ENCODE peak calls at places on chromosomes 2 and 18, in nine cellular contexts. H, S, J, X, Q, G, N, K and L are unnamed samples.

GRCh38 chr2:13545320-13545719 is 828.6 kb downstream of the TRIB2 start:
- DNase-seq in H (no peak), S (no peak), J (no peak), X (no peak), Q (no peak), G (no peak), N (peak), K (no peak), L (no peak)

GRCh38 chr2:4269885-4270284 is 566.5 kb downstream of the DCDC2C start:
- DNase-seq in H (no peak), S (no peak), J (no peak), X (no peak), Q (no peak), G (no peak), N (no peak), K (no peak), L (no peak)

GRCh38 chr2:137964859-137965459 is 686 bp downstream of the HNMT start:
- DNase-seq in H (no peak), S (peak), J (no peak), X (no peak), Q (no peak), G (no peak), N (no peak), K (no peak), L (no peak)

GRCh38 chr2:19577668-19578067 is 219.2 kb upstream of the OSR1 start:
- DNase-seq in H (no peak), S (peak), J (peak), X (no peak), Q (no peak), G (no peak), N (no peak), K (peak), L (no peak)

GRCh38 chr18:48073231-48073930 is 142.9 kb upstream of the SMAD2 start:
- DNase-seq in H (no peak), S (no peak), J (peak), X (peak), Q (no peak), G (peak), N (no peak), K (no peak), L (no peak)

GRCh38 chr2:133026536-133027177 is 356.7 kb upstream of the LYPD1 start:
- DNase-seq in H (no peak), S (peak), J (no peak), X (peak), Q (no peak), G (no peak), N (peak), K (peak), L (no peak)

GRCh38 chr2:222298311-222299150 is at the start of gene PAX3:
- DNase-seq in H (no peak), S (peak), J (peak), X (peak), Q (no peak), G (peak), N (peak), K (peak), L (no peak)

GRCh38 chr2:235689427-235689853 is 195.6 kb downstream of the AGAP1 start:
- DNase-seq in H (no peak), S (no peak), J (no peak), X (no peak), Q (no peak), G (no peak), N (no peak), K (no peak), L (no peak)

GRCh38 chr2:131056204-131056975 is 36.9 kb downstream of the FAM168B start:
- DNase-seq in H (no peak), S (peak), J (peak), X (no peak), Q (no peak), G (no peak), N (no peak), K (no peak), L (no peak)

GRCh38 chr18:45328271-45328670 is 287.0 kb upstream of the SLC14A2 start:
- DNase-seq in H (no peak), S (no peak), J (no peak), X (no peak), Q (no peak), G (no peak), N (no peak), K (no peak), L (no peak)

GRCh38 chr2:11387831-11388230 is 43.4 kb upstream of the ROCK2 start:
- DNase-seq in H (no peak), S (no peak), J (no peak), X (no peak), Q (no peak), G (no peak), N (no peak), K (no peak), L (no peak)

GRCh38 chr2:75960134-75961009 is 249.7 kb upstream of the GCFC2 start:
- DNase-seq in H (no peak), S (no peak), J (no peak), X (no peak), Q (no peak), G (no peak), N (no peak), K (no peak), L (no peak)

GRCh38 chr2:54613361-54613760 is 110.1 kb upstream of the EML6 start:
- DNase-seq in H (no peak), S (peak), J (no peak), X (no peak), Q (no peak), G (no peak), N (no peak), K (peak), L (no peak)

GRCh38 chr2:30030361-30030760 is 109.0 kb upstream of the ALK start:
- DNase-seq in H (no peak), S (no peak), J (no peak), X (no peak), Q (no peak), G (no peak), N (no peak), K (no peak), L (no peak)

GRCh38 chr2:73243884-73244570 is 9.9 kb downstream of the CCT7 start:
- DNase-seq in H (no peak), S (peak), J (peak), X (no peak), Q (peak), G (peak), N (no peak), K (peak), L (no peak)

GRCh38 chr2:19235308-19235707 is 123.1 kb downstream of the OSR1 start:
- DNase-seq in H (no peak), S (peak), J (peak), X (no peak), Q (peak), G (peak), N (no peak), K (peak), L (no peak)

GRCh38 chr2:206062724-206063123 is 23.2 kb downstream of the INO80D start:
- DNase-seq in H (no peak), S (no peak), J (no peak), X (no peak), Q (no peak), G (no peak), N (peak), K (no peak), L (no peak)

GRCh38 chr2:203682688-203683130 is 23.7 kb upstream of the CD28 start:
- DNase-seq in H (no peak), S (peak), J (peak), X (no peak), Q (no peak), G (peak), N (no peak), K (peak), L (no peak)

GRCh38 chr2:183522441-183522840 is 398.2 kb downstream of the NUP35 start:
- DNase-seq in H (no peak), S (peak), J (no peak), X (no peak), Q (no peak), G (no peak), N (no peak), K (peak), L (no peak)

GRCh38 chr2:101516833-101517690 is 42.1 kb upstream of the RFX8 start:
- DNase-seq in H (no peak), S (peak), J (peak), X (no peak), Q (peak), G (peak), N (peak), K (peak), L (no peak)

GRCh38 chr2:119028327-119029174 is 86.6 kb downstream of the MARCO start:
- DNase-seq in H (no peak), S (peak), J (peak), X (peak), Q (peak), G (peak), N (peak), K (peak), L (no peak)

GRCh38 chr2:201175971-201176570 is 6.9 kb upstream of the CASP10 start:
- DNase-seq in H (no peak), S (no peak), J (no peak), X (no peak), Q (no peak), G (no peak), N (no peak), K (no peak), L (no peak)

GRCh38 chr2:11863513-11864328 is 117.3 kb downstream of the LPIN1 start:
- DNase-seq in H (peak), S (peak), J (peak), X (peak), Q (peak), G (peak), N (peak), K (peak), L (peak)

GRCh38 chr2:189233527-189233926 is 54.0 kb upstream of the COL5A2 start:
- DNase-seq in H (no peak), S (no peak), J (no peak), X (no peak), Q (no peak), G (peak), N (no peak), K (no peak), L (no peak)

GRCh38 chr2:181178823-181179412 is 198.5 kb downstream of the UBE2E3 start:
- DNase-seq in H (no peak), S (no peak), J (no peak), X (peak), Q (no peak), G (no peak), N (peak), K (no peak), L (no peak)
- TF ChIP-seq CTCF in H (no peak), S (peak), J (peak), X (peak), Q (peak), G (no peak), N (peak), K (peak), L (peak)

GRCh38 chr2:225400060-225400511 is 576 bp downstream of the NYAP2 start:
- DNase-seq in H (no peak), S (peak), J (peak), X (peak), Q (peak), G (peak), N (peak), K (peak), L (no peak)
- H3K4me3 ChIP-seq in H (no peak), S (no peak), J (no peak), X (no peak), Q (no peak), G (no peak), N (no peak), K (no peak), L (no peak)

GRCh38 chr2:167861574-167862193 is 385.7 kb downstream of the STK39 start:
- DNase-seq in H (no peak), S (no peak), J (no peak), X (no peak), Q (no peak), G (no peak), N (no peak), K (no peak), L (no peak)

GRCh38 chr2:167862296-167862695 is 385.1 kb downstream of the STK39 start:
- DNase-seq in H (no peak), S (no peak), J (no peak), X (no peak), Q (no peak), G (no peak), N (no peak), K (no peak), L (no peak)

GRCh38 chr2:167859676-167860075 is 387.7 kb downstream of the STK39 start:
- DNase-seq in H (no peak), S (no peak), J (no peak), X (no peak), Q (no peak), G (no peak), N (no peak), K (no peak), L (no peak)

GRCh38 chr2:167863377-167863776 is 384.0 kb downstream of the STK39 start:
- DNase-seq in H (no peak), S (no peak), J (no peak), X (no peak), Q (no peak), G (no peak), N (no peak), K (no peak), L (no peak)

DNA sequence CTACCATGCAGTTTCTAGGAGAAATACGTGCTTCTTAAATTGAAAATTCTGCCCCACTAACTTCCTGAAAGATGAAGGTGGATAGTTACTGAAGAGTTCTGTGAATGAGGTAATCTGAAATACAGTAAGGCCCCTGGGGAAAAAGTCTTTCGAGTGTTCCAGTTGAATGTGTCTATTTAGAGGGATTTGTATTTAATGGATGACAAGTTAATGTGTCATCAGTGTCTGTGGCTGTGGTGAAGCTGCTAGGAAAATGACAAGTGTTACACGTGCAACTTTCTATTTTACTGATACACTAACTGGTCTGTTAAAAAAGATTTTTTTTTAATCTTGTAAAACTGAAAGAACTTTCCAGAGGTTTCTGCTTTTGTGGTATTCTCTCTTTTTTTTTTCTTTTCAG is 384.6 kb downstream of the STK39 start:
- DNase-seq in H (no peak), S (peak), J (no peak), X (no peak), Q (no peak), G (no peak), N (peak), K (peak), L (no peak)
- TF ChIP-seq CTCF in H (no peak), S (no peak), J (no peak), X (no peak), Q (no peak), G (no peak), N (no peak), K (no peak), L (no peak)

GRCh38 chr2:229180658-229181057 is 90.4 kb downstream of the PID1 start:
- DNase-seq in H (no peak), S (no peak), J (no peak), X (no peak), Q (no peak), G (no peak), N (no peak), K (no peak), L (peak)
- H3K4me3 ChIP-seq in H (no peak), S (no peak), J (no peak), X (no peak), Q (no peak), G (no peak), N (no peak), K (no peak), L (no peak)

GRCh38 chr2:197852127-197852526 is 47.7 kb downstream of the PLCL1 start:
- DNase-seq in H (no peak), S (no peak), J (no peak), X (no peak), Q (no peak), G (no peak), N (no peak), K (no peak), L (no peak)

GRCh38 chr2:197848602-197849001 is 44.2 kb downstream of the PLCL1 start:
- DNase-seq in H (no peak), S (no peak), J (no peak), X (no peak), Q (no peak), G (no peak), N (no peak), K (no peak), L (no peak)

GRCh38 chr2:197850882-197851281 is 46.5 kb downstream of the PLCL1 start:
- DNase-seq in H (no peak), S (no peak), J (no peak), X (no peak), Q (no peak), G (no peak), N (no peak), K (no peak), L (no peak)

GRCh38 chr2:197853549-197853948 is 49.2 kb downstream of the PLCL1 start:
- DNase-seq in H (no peak), S (no peak), J (no peak), X (no peak), Q (no peak), G (no peak), N (no peak), K (no peak), L (no peak)

DNA sequence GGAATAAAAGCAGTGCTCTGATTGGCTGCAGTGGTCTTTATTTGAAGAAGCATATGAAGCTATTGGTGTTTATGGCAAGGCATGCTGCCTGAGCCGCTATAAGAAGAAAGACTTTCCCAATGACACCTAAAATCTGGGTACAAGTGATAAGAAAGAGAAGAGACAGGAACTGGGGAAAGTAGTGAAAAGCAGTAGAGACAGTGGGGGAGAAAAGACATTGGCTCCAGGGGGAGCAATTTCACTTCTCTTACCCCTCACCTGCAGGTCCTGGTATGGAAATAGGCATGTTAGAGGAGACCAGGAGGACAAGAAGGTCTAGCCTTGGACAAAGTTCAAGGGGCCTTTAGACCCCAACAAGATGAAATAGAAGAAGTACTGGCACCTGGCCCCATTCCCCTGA is 47.1 kb downstream of the PLCL1 start:
- DNase-seq in H (no peak), S (no peak), J (no peak), X (peak), Q (no peak), G (no peak), N (peak), K (no peak), L (no peak)
- TF ChIP-seq CTCF in H (no peak), S (no peak), J (peak), X (peak), Q (no peak), G (peak), N (no peak), K (peak), L (peak)

GRCh38 chr2:236863729-236864126 is 222.0 kb upstream of the COPS8 start:
- DNase-seq in H (no peak), S (no peak), J (no peak), X (no peak), Q (no peak), G (no peak), N (no peak), K (no peak), L (no peak)

GRCh38 chr2:236862961-236863728 is 222.5 kb upstream of the COPS8 start:
- DNase-seq in H (no peak), S (peak), J (peak), X (no peak), Q (peak), G (peak), N (no peak), K (peak), L (peak)

GRCh38 chr2:236861196-236861875 is 224.4 kb upstream of the COPS8 start:
- DNase-seq in H (no peak), S (no peak), J (no peak), X (no peak), Q (no peak), G (no peak), N (no peak), K (no peak), L (no peak)

GRCh38 chr2:236865052-236865451 is 220.6 kb upstream of the COPS8 start:
- DNase-seq in H (no peak), S (no peak), J (no peak), X (no peak), Q (no peak), G (no peak), N (no peak), K (no peak), L (no peak)

GRCh38 chr2:236862526-236862925 is 223.2 kb upstream of the COPS8 start:
- DNase-seq in H (no peak), S (no peak), J (no peak), X (no peak), Q (peak), G (peak), N (no peak), K (no peak), L (no peak)
- H3K4me3 ChIP-seq in H (no peak), S (no peak), J (no peak), X (no peak), Q (no peak), G (no peak), N (no peak), K (no peak), L (no peak)

GRCh38 chr2:71154798-71155197 is 24.4 kb downstream of the MPHOSPH10 start:
- DNase-seq in H (no peak), S (no peak), J (no peak), X (peak), Q (no peak), G (no peak), N (peak), K (no peak), L (peak)
- TF ChIP-seq CTCF in H (no peak), S (no peak), J (no peak), X (peak), Q (peak), G (no peak), N (peak), K (peak), L (peak)

DNA sequence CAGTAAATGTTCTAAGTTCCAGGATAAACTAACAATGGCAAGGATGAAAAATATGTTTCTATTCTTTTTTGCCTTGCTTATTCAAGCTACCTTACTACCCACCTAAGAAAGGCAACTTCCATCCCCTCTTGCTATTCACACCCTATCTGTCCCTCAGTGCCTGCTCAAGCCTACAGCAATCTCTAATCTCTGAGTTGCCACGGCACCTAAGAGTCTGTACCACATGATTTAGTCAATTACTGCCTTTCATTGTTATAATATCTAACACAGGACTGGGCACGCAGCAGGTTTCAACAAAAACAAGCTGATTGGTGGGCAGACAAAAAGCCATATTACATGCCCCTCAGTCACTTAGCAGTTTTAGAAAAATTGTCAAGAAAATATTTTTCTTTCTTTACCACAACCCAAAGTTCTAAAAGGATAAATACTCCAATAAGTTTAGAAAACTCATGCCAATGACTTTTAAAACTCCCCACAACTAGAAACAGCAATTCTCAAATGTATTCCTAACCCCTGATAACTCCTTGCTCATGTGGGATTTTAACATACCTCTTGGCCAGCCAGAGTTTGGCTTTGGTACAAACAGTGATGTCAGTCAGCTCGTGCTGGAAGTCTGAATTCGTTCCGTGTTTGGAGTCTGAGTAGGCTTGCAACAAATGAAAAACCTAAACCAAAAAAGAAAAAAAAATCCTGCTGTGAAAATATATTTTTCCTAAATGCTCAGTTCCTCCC is 117.3 kb upstream of the ZFP36L2 start:
- DNase-seq in H (peak), S (peak), J (peak), X (no peak), Q (peak), G (peak), N (no peak), K (peak), L (no peak)
- H3K4me3 ChIP-seq in H (no peak), S (no peak), J (no peak), X (no peak), Q (no peak), G (no peak), N (no peak), K (no peak), L (no peak)

DNA sequence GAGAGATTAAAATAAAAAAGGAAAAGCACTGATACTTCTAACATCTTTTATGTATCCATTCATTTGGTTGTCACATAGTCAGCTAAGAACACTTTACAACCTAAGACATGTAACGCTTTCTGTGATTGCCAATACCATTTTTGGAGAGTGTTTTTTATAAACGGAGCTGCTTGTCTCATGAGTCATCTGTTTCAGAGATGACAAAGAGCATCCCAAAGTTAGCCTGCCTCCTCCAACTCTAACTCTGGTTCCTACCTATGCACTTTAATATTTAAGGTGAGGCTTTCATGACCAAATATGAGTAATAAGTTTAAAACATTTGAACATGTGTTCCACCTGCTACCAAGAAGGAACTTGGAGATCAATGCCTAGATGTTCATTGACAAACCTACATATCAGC is 260.1 kb upstream of the SMIM21 start:
- DNase-seq in H (no peak), S (peak), J (no peak), X (no peak), Q (no peak), G (no peak), N (no peak), K (no peak), L (no peak)
- TF ChIP-seq CTCF in H (no peak), S (no peak), J (no peak), X (no peak), Q (no peak), G (no peak), N (no peak), K (no peak), L (no peak)